ENCODE peak calls at places on chromosomes 13 and 19, in nine cellular contexts. Z is ovary, M is HCT116, K is stomach, A is heart left ventricle, I is tibial nerve, Q is breast epithelium, G is adrenal gland, L is lower leg skin. W is an unnamed sample.

GRCh38 chr13:51154029-51154555 is 43.0 kb upstream of the C13orf42 start:
- DNase-seq in Z (no peak), M (no peak), K (no peak), A (no peak), I (no peak), Q (no peak), G (peak; percentile 53), L (no peak), W (no peak)

GRCh38 chr13:102608944-102609343 is 12.2 kb downstream of the TPP2 start:
- DNase-seq in Z (no peak), M (no peak), K (no peak), A (no peak), I (no peak), Q (no peak), G (no peak), L (no peak), W (no peak)

GRCh38 chr19:41936416-41936850 is 8.2 kb upstream of the ERFL start:
- DNase-seq in Z (no peak), M (no peak), K (no peak), A (no peak), I (no peak), Q (no peak), G (no peak), L (no peak), W (no peak)

GRCh38 chr13:74067818-74068217 is 66.4 kb downstream of the KLF12 start:
- DNase-seq in Z (no peak), M (no peak), K (no peak), A (no peak), I (no peak), Q (no peak), G (no peak), L (no peak), W (no peak)

GRCh38 chr19:16397791-16398529 is 73.3 kb downstream of the KLF2 start:
- DNase-seq in Z (no peak), M (no peak), K (no peak), A (no peak), I (peak; percentile 64), Q (no peak), G (no peak), L (no peak), W (no peak)

GRCh38 chr13:58704953-58705352 is 1073.4 kb downstream of the PCDH17 start:
- DNase-seq in Z (no peak), M (no peak), K (no peak), A (no peak), I (no peak), Q (no peak), G (no peak), L (no peak), W (no peak)

GRCh38 chr13:102380012-102380411 is 21.8 kb downstream of the FGF14 start:
- DNase-seq in Z (no peak), M (no peak), K (no peak), A (no peak), I (no peak), Q (no peak), G (no peak), L (no peak), W (no peak)

GRCh38 chr13:97076898-97077297 is 82.6 kb upstream of the OXGR1 start:
- DNase-seq in Z (no peak), M (no peak), K (no peak), A (no peak), I (peak; percentile 19), Q (no peak), G (no peak), L (no peak), W (no peak)

GRCh38 chr19:7781157-7781556 is 18.1 kb downstream of the CLEC4M start:
- DNase-seq in Z (no peak), M (no peak), K (no peak), A (no peak), I (no peak), Q (no peak), G (no peak), L (peak; percentile 46), W (no peak)

GRCh38 chr19:708154-709141 is at the start of gene PALM:
- DNase-seq in Z (peak; percentile 76), M (no peak), K (peak; percentile 29), A (peak; percentile 75), I (no peak), Q (no peak), G (no peak), L (no peak), W (no peak)

GRCh38 chr19:17255150-17255621 is 9.4 kb downstream of the USHBP1 start:
- DNase-seq in Z (no peak), M (no peak), K (no peak), A (no peak), I (no peak), Q (no peak), G (no peak), L (no peak), W (no peak)

GRCh38 chr19:12749938-12750521 is 1.6 kb upstream of the BEST2 start:
- DNase-seq in Z (no peak), M (no peak), K (no peak), A (no peak), I (no peak), Q (no peak), G (no peak), L (no peak), W (no peak)

GRCh38 chr19:10389863-10390262 is 9.5 kb upstream of the TYK2 start:
- DNase-seq in Z (no peak), M (no peak), K (no peak), A (no peak), I (no peak), Q (no peak), G (no peak), L (no peak), W (no peak)

GRCh38 chr13:62320129-62320724 is 904.6 kb upstream of the PCDH20 start:
- DNase-seq in Z (no peak), M (peak; percentile 46), K (no peak), A (no peak), I (no peak), Q (no peak), G (no peak), L (no peak), W (no peak)

DNA sequence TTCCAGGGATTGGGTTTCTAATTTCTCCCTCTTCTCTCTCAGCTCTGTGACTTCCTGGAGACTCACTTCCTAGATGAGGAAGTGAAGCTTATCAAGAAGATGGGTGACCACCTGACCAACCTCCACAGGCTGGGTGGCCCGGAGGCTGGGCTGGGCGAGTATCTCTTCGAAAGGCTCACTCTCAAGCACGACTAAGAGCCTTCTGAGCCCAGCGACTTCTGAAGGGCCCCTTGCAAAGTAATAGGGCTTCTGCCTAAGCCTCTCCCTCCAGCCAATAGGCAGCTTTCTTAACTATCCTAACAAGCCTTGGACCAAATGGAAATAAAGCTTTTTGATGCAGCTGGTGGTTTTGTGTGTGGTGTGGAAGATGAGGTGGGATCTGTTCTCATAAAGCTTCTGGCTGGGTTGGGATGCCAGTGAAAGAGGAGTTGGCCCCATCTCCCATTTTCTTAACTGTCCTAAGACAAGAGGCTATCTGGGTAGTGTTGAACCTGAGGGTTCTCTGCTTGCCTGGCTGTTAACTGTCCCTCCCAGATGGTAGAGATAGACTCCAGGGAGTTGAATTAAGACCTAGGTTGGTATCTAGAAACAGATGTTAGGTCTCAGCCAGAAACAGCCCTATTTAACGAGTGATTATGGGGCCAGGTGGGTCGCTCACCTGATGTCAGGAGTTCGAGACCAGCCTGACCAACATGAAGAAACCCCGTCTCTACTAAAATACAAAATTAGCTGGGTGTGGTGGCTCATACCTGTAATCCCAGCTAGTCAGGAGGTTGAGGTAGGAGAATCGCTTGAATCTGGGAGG is 1.6 kb downstream of the FTL start:
- DNase-seq in Z (no peak), M (no peak), K (no peak), A (no peak), I (no peak), Q (no peak), G (no peak), L (no peak), W (no peak)
- TF ChIP-seq POLR2A in Z (peak; percentile 6), M (no peak), K (no peak), A (no peak), I (no peak), Q (no peak), G (no peak), L (no peak), W (no peak)

DNA sequence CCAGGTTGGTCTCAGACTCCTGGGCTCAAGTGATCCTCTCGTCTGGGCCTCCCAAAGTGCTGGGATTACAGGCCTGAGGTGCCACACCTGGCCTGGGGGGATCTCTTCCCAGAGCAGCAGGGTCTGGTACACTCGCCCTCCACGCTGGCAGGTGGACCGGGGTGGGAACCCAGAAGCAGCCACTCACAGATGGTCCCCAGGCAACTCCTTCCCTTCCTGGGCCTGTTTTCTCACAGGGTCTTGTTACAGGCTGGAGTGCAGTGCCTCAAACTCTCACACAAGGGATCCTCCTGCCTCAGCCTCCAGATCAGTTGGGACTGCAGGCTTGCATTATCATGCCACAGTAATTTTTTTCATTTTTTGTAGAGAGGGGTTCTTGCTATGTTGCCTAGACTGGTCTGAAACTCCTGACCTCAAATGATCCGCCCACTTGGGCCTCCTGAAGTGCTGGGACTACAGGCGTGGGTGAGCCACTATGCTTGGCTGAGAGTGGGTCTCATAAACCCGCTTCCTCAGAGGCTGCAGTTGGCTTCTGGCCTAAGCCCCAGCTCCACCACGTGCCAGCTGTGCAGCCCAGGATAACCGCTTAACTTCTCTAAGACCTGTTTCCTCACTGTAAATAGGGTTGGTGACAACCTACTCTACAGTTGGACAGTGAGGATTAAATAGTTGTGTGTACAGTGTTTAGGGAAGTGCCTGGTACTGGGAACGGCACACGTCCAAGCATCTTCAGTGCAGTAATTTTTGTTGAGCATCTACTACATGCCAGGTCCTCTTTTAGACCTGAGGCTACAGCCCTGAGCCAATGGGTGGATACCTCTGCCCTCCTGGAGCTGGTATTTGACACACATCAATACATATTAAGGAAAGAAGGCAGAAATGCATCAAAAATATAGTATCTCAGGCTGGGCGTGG is 871 bp upstream of the CCER2 start:
- DNase-seq in Z (no peak), M (no peak), K (no peak), A (peak; percentile 51), I (no peak), Q (no peak), G (no peak), L (no peak), W (no peak)
- TF ChIP-seq CTCF in Z (no peak), M (no peak), K (no peak), A (no peak), I (no peak), Q (no peak), G (no peak), L (no peak), W (no peak)

DNA sequence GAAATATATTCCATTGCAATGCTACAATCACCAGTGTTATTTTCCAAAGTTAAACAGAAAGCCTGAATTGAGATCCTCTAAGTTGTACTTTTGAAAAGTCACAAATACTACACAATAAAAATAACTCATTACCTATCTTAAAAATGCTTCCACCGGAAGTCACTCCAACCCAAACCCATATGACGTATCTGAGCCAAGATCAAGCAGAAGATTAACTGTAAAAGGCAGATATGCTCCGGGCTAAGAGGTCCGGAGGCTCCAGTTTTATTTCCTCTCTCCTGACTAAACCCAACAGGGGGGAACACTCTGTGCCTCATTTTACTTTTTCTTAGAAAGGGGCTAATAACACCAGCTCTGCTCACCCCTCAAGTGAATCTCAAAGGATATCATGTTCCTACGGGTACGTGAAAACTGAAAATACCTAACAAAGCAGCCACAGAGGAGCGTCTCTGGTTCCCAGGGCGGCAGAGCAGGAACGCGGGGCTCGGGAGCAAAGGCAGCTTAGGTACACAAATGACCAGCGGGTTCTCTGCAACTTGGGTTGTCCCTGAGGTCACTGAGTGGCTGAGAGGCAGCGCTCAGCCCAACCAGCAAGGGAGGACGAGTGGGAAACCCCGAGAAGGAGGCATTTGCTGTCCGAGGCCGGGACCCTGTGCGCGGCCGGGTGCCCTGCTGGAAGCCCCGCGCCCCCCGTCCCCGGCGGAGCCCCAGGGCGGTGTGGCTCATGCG is 752 bp downstream of the RAB20 start:
- DNase-seq in Z (no peak), M (no peak), K (peak; percentile 57), A (no peak), I (no peak), Q (no peak), G (peak; percentile 70), L (no peak), W (no peak)
- TF ChIP-seq POLR2A in Z (no peak), M (no peak), K (no peak), A (no peak), I (no peak), Q (no peak), G (peak; percentile 17), L (no peak), W (no peak)

GRCh38 chr13:39016789-39017188 is 21.1 kb downstream of the PROSER1 start:
- DNase-seq in Z (no peak), M (peak; percentile 16), K (no peak), A (no peak), I (no peak), Q (no peak), G (no peak), L (no peak), W (no peak)
- TF ChIP-seq CTCF in Z (no peak), M (no peak), K (no peak), A (peak; percentile 42), I (peak; percentile 33), Q (peak; percentile 19), G (peak; percentile 34), L (no peak), W (no peak)